ENCODE peak calls at places on chromosomes 16 and 17, in five cellular contexts. One of them, this sample, is unnamed.

GRCh38 chr17:47224971-47225370 is 15.8 kb downstream of the MYL4 start:
- DNase-seq in activated CD4-positive, alpha-beta T cell treated with anti-CD3 and anti-CD28 coated beads, Interleukin-2, amount 50 U/mL, for 1 hour: no peak
- DNase-seq in heart left ventricle: no peak
- DNase-seq in hepatic stellate cell: no peak
- DNase-seq in right atrium auricular region: no peak
- DNase-seq in this sample: no peak

GRCh38 chr17:81128774-81129173 is 36.5 kb upstream of the PVALEF start:
- DNase-seq in activated CD4-positive, alpha-beta T cell treated with anti-CD3 and anti-CD28 coated beads, Interleukin-2, amount 50 U/mL, for 1 hour: no peak
- DNase-seq in heart left ventricle: no peak
- DNase-seq in hepatic stellate cell: no peak
- DNase-seq in right atrium auricular region: no peak
- DNase-seq in this sample: no peak

GRCh38 chr17:73192219-73192893 is 499 bp upstream of the COG1 start:
- DNase-seq in activated CD4-positive, alpha-beta T cell treated with anti-CD3 and anti-CD28 coated beads, Interleukin-2, amount 50 U/mL, for 1 hour: peak
- DNase-seq in heart left ventricle: peak
- DNase-seq in hepatic stellate cell: peak
- DNase-seq in right atrium auricular region: peak
- DNase-seq in this sample: peak

GRCh38 chr17:55067697-55068439 is 99.3 kb downstream of the STXBP4 start:
- DNase-seq in activated CD4-positive, alpha-beta T cell treated with anti-CD3 and anti-CD28 coated beads, Interleukin-2, amount 50 U/mL, for 1 hour: no peak
- DNase-seq in heart left ventricle: no peak
- DNase-seq in hepatic stellate cell: no peak
- DNase-seq in right atrium auricular region: no peak
- DNase-seq in this sample: no peak

GRCh38 chr16:1657841-1658240 is 20.2 kb upstream of the JPT2 start:
- DNase-seq in activated CD4-positive, alpha-beta T cell treated with anti-CD3 and anti-CD28 coated beads, Interleukin-2, amount 50 U/mL, for 1 hour: no peak
- DNase-seq in heart left ventricle: no peak
- DNase-seq in hepatic stellate cell: no peak
- DNase-seq in right atrium auricular region: no peak
- DNase-seq in this sample: no peak

GRCh38 chr17:32483451-32484019 is 3.3 kb upstream of the CDK5R1 start:
- DNase-seq in activated CD4-positive, alpha-beta T cell treated with anti-CD3 and anti-CD28 coated beads, Interleukin-2, amount 50 U/mL, for 1 hour: peak
- DNase-seq in heart left ventricle: peak
- DNase-seq in hepatic stellate cell: peak
- DNase-seq in right atrium auricular region: peak
- DNase-seq in this sample: no peak

GRCh38 chr16:1541293-1542165 is 8.1 kb downstream of the TMEM204 start:
- DNase-seq in activated CD4-positive, alpha-beta T cell treated with anti-CD3 and anti-CD28 coated beads, Interleukin-2, amount 50 U/mL, for 1 hour: no peak
- DNase-seq in heart left ventricle: no peak
- DNase-seq in hepatic stellate cell: no peak
- DNase-seq in right atrium auricular region: no peak
- DNase-seq in this sample: no peak

GRCh38 chr17:67283727-67284516 is 38.9 kb upstream of the HELZ start:
- DNase-seq in activated CD4-positive, alpha-beta T cell treated with anti-CD3 and anti-CD28 coated beads, Interleukin-2, amount 50 U/mL, for 1 hour: no peak
- DNase-seq in heart left ventricle: no peak
- DNase-seq in hepatic stellate cell: no peak
- DNase-seq in right atrium auricular region: no peak
- DNase-seq in this sample: no peak

GRCh38 chr16:70410736-70411135 is 28.2 kb downstream of the ST3GAL2 start:
- DNase-seq in activated CD4-positive, alpha-beta T cell treated with anti-CD3 and anti-CD28 coated beads, Interleukin-2, amount 50 U/mL, for 1 hour: no peak
- DNase-seq in heart left ventricle: no peak
- DNase-seq in hepatic stellate cell: no peak
- DNase-seq in right atrium auricular region: no peak
- DNase-seq in this sample: no peak